ENCODE peak calls at places on chromosomes 11 and 22, in six cellular contexts. C is MCF 10A, H is omental fat pad, W is BJ, F is glutamatergic neuron, U is fibroblast of the aortic adventitia. G is an unnamed sample.

GRCh38 chr22:31474743-31475142 is 14.9 kb downstream of the EIF4ENIF1 start:
- DNase-seq in C (no peak), H (no peak), W (peak), F (no peak), U (peak), G (no peak)

GRCh38 chr22:27133951-27134664 is 476.7 kb downstream of the MIAT start:
- DNase-seq in C (peak), H (no peak), W (peak), F (no peak), U (peak), G (no peak)

GRCh38 chr22:29811377-29811776 is 26.7 kb downstream of the ASCC2 start:
- DNase-seq in C (no peak), H (no peak), W (no peak), F (no peak), U (no peak), G (no peak)

GRCh38 chr11:128686745-128687177 is 7.1 kb upstream of the FLI1 start:
- DNase-seq in C (no peak), H (no peak), W (no peak), F (peak), U (peak), G (no peak)

GRCh38 chr11:127898422-127899365 is 688.7 kb downstream of the ETS1 start:
- DNase-seq in C (no peak), H (no peak), W (no peak), F (no peak), U (no peak), G (no peak)

GRCh38 chr11:118202599-118203422 is 22.0 kb downstream of the JAML start:
- DNase-seq in C (no peak), H (no peak), W (no peak), F (no peak), U (no peak), G (no peak)

GRCh38 chr22:22693531-22693884 is 49.1 kb downstream of the GGTLC2 start:
- DNase-seq in C (no peak), H (no peak), W (no peak), F (no peak), U (no peak), G (no peak)

GRCh38 chr22:35622132-35622913 is 5.2 kb upstream of the MB start:
- DNase-seq in C (peak), H (no peak), W (no peak), F (no peak), U (no peak), G (peak)

GRCh38 chr11:46903846-46904245 is 14.5 kb downstream of the LRP4 start:
- DNase-seq in C (no peak), H (no peak), W (no peak), F (no peak), U (no peak), G (no peak)

GRCh38 chr22:41910050-41910598 is 4.8 kb downstream of the SHISA8 start:
- DNase-seq in C (no peak), H (no peak), W (no peak), F (peak), U (no peak), G (no peak)

GRCh38 chr11:43269229-43269928 is 42.4 kb upstream of the API5 start:
- DNase-seq in C (no peak), H (no peak), W (no peak), F (peak), U (no peak), G (peak)

GRCh38 chr11:126334665-126335462 is 20.6 kb upstream of the ST3GAL4 start:
- DNase-seq in C (no peak), H (no peak), W (no peak), F (no peak), U (no peak), G (no peak)

GRCh38 chr22:29310065-29310862 is 3.8 kb downstream of the GAS2L1 start:
- DNase-seq in C (no peak), H (no peak), W (no peak), F (no peak), U (no peak), G (no peak)

GRCh38 chr22:45549739-45550138 is 47.1 kb downstream of the FBLN1 start:
- DNase-seq in C (peak), H (no peak), W (no peak), F (no peak), U (no peak), G (no peak)

GRCh38 chr11:12674936-12675696 is 895 bp downstream of the TEAD1 start:
- DNase-seq in C (peak), H (no peak), W (no peak), F (peak), U (peak), G (peak)

GRCh38 chr22:19108807-19109197 is 13.4 kb downstream of the DGCR2 start:
- DNase-seq in C (peak), H (no peak), W (no peak), F (no peak), U (no peak), G (no peak)

GRCh38 chr11:124086447-124086846 is 28.8 kb upstream of the VWA5A start:
- DNase-seq in C (no peak), H (no peak), W (no peak), F (peak), U (no peak), G (peak)

GRCh38 chr11:33387996-33388395 is 130.8 kb downstream of the HIPK3 start:
- DNase-seq in C (no peak), H (no peak), W (no peak), F (no peak), U (no peak), G (no peak)

GRCh38 chr11:2982214-2982613 is 9.9 kb downstream of the NAP1L4 start:
- DNase-seq in C (no peak), H (no peak), W (no peak), F (no peak), U (no peak), G (no peak)

GRCh38 chr22:30308096-30308495 is 18.6 kb downstream of the TBC1D10A start:
- DNase-seq in C (no peak), H (no peak), W (no peak), F (no peak), U (no peak), G (no peak)

GRCh38 chr22:50169181-50169759 is 1.3 kb upstream of the PANX2 start:
- DNase-seq in C (no peak), H (no peak), W (no peak), F (peak), U (no peak), G (no peak)

GRCh38 chr11:120065176-120065575 is 72.7 kb downstream of the TRIM29 start:
- DNase-seq in C (no peak), H (no peak), W (no peak), F (no peak), U (no peak), G (no peak)

GRCh38 chr11:109046284-109046992 is 375.6 kb upstream of the C11orf87 start:
- DNase-seq in C (no peak), H (no peak), W (no peak), F (no peak), U (no peak), G (no peak)

GRCh38 chr11:13040969-13041561 is 31.9 kb downstream of the RASSF10 start:
- DNase-seq in C (no peak), H (no peak), W (no peak), F (no peak), U (no peak), G (no peak)

GRCh38 chr11:2922635-2923034 is 6.6 kb downstream of the PHLDA2 start:
- DNase-seq in C (no peak), H (no peak), W (no peak), F (no peak), U (no peak), G (no peak)

GRCh38 chr11:99410636-99411035 is 389.9 kb downstream of the CNTN5 start:
- DNase-seq in C (no peak), H (no peak), W (no peak), F (no peak), U (no peak), G (no peak)

GRCh38 chr11:78808903-78809302 is 234.2 kb upstream of the NARS2 start:
- DNase-seq in C (peak), H (no peak), W (no peak), F (no peak), U (no peak), G (no peak)

GRCh38 chr11:61529537-61530225 is 21.1 kb downstream of the LRRC10B start:
- DNase-seq in C (peak), H (no peak), W (no peak), F (no peak), U (no peak), G (no peak)

GRCh38 chr11:61026121-61027031 is 54.9 kb downstream of the CD6 start:
- DNase-seq in C (no peak), H (no peak), W (no peak), F (no peak), U (no peak), G (no peak)

GRCh38 chr22:36659762-36660509 is 43.6 kb downstream of the CACNG2 start:
- DNase-seq in C (peak), H (peak), W (peak), F (no peak), U (peak), G (peak)

GRCh38 chr22:39906207-39906606 is 5.3 kb downstream of the GRAP2 start:
- DNase-seq in C (no peak), H (no peak), W (no peak), F (no peak), U (no peak), G (no peak)

GRCh38 chr22:43090130-43090789 is 1.1 kb upstream of the TTLL1 start:
- DNase-seq in C (peak), H (no peak), W (peak), F (peak), U (peak), G (peak)

G was measured in cerebellum.